ENCODE peak calls at places on chromosomes 11 and 22, in five cellular contexts. S is stomach; B is CD8-positive, alpha-beta memory T cell; L is tibial artery; O is cardiac muscle cell. R is an unnamed sample. For H3K36me3 and H3K4me1, the result is how much of the 10 kb centered on the place peaks cover.

GRCh38 chr11:124801014-124801413 is 808 bp upstream of the MSANTD2 start:
- DNase-seq in S (no peak), B (no peak), L (no peak), O (peak), R (no peak)

GRCh38 chr11:123166095-123166559 is 28.9 kb downstream of the CLMP start:
- DNase-seq in S (no peak), B (no peak), L (no peak), O (peak), R (no peak)

GRCh38 chr22:43796567-43796966 is 15.5 kb downstream of the EFCAB6 start:
- DNase-seq in S (no peak), B (no peak), L (no peak), O (peak), R (no peak)

GRCh38 chr11:96143016-96143670 is 199.9 kb downstream of the MAML2 start:
- DNase-seq in S (no peak), B (no peak), L (no peak), O (peak), R (no peak)

GRCh38 chr11:130166457-130166784 is 6.8 kb downstream of the ST14 start:
- DNase-seq in S (peak), B (no peak), L (no peak), O (peak), R (no peak)

GRCh38 chr11:10488581-10489443 is 33.7 kb downstream of the AMPD3 start:
- DNase-seq in S (peak), B (no peak), L (peak), O (no peak), R (peak)

GRCh38 chr11:69437001-69437875 is 44.2 kb upstream of the LINC01488 start:
- DNase-seq in S (no peak), B (no peak), L (no peak), O (no peak), R (peak)

GRCh38 chr11:15905815-15906214 is 450.5 kb downstream of the SOX6 start:
- DNase-seq in S (no peak), B (no peak), L (no peak), O (no peak), R (peak)

GRCh38 chr11:60840711-60841430 is 1.0 kb upstream of the CCDC86 start:
- DNase-seq in S (no peak), B (no peak), L (no peak), O (peak), R (no peak)

GRCh38 chr11:44619931-44620725 is 54.7 kb downstream of the CD82 start:
- DNase-seq in S (peak), B (no peak), L (peak), O (no peak), R (peak)

GRCh38 chr11:104830080-104830479 is 68.2 kb downstream of the CASP12 start:
- DNase-seq in S (no peak), B (no peak), L (no peak), O (peak), R (no peak)

GRCh38 chr11:75264356-75264755 is 23.8 kb downstream of the TPBGL start:
- DNase-seq in S (no peak), B (no peak), L (peak), O (no peak), R (no peak)

GRCh38 chr11:31816467-31817053 is 5.4 kb upstream of the PAX6 start:
- DNase-seq in S (no peak), B (no peak), L (no peak), O (no peak), R (no peak)

GRCh38 chr22:49852898-49853894 is at the start of gene ZBED4:
- DNase-seq in S (peak), B (peak), L (peak), O (peak), R (peak)

GRCh38 chr11:69910519-69911309 is 91.5 kb upstream of the FGF3 start:
- DNase-seq in S (no peak), B (no peak), L (no peak), O (no peak), R (peak)

GRCh38 chr22:46777609-46777970 is 15.1 kb downstream of the TBC1D22A start:
- DNase-seq in S (peak), B (no peak), L (peak), O (no peak), R (peak)

GRCh38 chr11:50037282-50037681 is 4.6 kb downstream of the OR4C45 start:
- DNase-seq in S (no peak), B (no peak), L (no peak), O (no peak), R (no peak)

DNA sequence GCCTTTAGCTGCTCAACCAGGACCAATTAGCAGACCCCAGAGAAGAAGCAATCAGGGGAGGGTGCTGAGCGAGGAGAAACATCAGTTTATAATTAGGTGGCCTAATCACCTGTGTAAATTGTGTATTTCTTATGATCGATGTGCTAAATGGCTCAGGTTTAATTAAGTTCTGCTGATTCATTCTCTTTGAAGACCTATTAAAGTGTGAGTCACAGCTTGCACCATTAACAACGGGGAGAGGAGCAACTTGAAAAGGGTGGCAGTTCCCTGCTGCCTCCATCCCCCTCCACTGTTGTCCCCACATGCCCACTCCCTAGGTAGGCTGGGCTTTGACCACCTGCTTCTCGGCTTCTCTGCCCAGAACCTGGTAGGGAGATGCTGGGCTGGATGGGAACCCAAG is 10.7 kb downstream of the ISX start:
- DNase-seq in S (no peak), B (no peak), L (no peak), O (no peak), R (no peak)
- H3K36me3 ChIP-seq in S (under half), B (under half), L (under half), O (under half), R (under half)

DNA sequence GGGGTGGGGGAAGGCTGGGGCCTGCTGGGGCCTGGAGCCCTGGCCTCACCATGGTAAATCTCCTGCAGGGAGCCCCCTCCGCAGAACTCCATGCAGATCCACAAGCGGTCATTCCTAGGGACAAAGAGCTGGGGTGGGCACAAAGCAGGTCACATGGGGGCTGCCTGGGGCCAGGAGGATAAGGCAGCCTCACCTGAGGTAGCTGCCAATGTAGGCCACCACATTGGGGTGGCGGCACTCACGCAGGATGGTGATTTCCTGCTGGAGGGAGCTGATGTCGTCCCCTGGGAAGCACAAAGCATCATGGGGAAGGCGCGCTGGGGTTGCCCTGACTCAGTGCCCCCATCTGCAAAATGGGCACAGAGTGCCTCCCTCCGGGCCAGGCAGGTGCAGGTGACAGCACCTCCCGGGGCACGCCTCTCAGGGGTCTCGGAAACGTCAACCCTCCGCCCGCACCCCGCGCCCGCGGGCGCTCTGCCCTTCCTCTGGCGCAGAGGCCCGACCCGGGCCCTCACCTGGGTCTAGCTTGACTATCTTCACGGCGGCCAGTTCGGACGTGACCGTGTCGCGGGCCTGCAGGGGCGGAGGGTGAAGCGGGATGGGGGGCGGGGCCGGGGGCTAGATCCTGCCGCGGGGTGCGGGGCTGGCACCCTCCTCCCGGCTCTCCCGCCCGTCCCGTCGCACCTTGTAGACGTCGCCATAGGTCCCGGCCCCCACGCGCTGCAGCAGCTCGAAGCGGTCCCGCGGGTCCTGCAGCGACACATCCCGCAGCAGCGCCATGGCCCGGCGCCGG is 448 bp downstream of the MAP4K2 start:
- DNase-seq in S (no peak), B (peak), L (no peak), O (no peak), R (no peak)
- H3K4me1 ChIP-seq in S (under half), B (under half), L (under half), O (under half), R (under half)

GRCh38 chr22:20053407-20054033 is 26.5 kb upstream of the DGCR8 start:
- DNase-seq in S (no peak), B (no peak), L (no peak), O (no peak), R (no peak)

GRCh38 chr22:20052309-20053250 is 27.5 kb upstream of the DGCR8 start:
- DNase-seq in S (peak), B (no peak), L (no peak), O (no peak), R (no peak)

GRCh38 chr22:20054485-20054884 is 25.6 kb upstream of the DGCR8 start:
- DNase-seq in S (no peak), B (no peak), L (no peak), O (no peak), R (no peak)

GRCh38 chr22:20055144-20055543 is 24.9 kb upstream of the DGCR8 start:
- DNase-seq in S (no peak), B (no peak), L (no peak), O (no peak), R (no peak)

DNA sequence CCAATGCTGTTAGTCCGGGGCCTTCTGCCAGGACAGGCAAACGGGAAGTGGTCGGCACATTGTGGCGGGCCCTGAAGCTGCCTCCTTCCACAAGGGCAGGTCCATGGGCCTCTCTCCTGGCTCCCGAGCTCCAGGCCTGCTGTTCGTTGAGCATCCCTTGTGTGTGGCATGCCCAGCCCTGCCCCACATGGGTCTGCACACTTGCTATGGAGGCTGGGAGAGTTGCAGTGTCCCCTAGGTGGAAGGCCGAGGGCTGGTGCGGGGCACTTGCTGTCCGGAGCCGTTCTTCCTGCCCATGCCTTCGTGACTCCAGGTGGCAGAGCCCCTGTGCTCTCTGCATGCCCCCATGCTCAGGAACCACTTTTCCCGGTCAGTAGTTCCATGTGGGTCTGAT is 26.0 kb upstream of the DGCR8 start:
- DNase-seq in S (no peak), B (no peak), L (no peak), O (no peak), R (no peak)
- H3K36me3 ChIP-seq in S (half or more), B (under half), L (half or more), O (under half), R (under half)

DNA sequence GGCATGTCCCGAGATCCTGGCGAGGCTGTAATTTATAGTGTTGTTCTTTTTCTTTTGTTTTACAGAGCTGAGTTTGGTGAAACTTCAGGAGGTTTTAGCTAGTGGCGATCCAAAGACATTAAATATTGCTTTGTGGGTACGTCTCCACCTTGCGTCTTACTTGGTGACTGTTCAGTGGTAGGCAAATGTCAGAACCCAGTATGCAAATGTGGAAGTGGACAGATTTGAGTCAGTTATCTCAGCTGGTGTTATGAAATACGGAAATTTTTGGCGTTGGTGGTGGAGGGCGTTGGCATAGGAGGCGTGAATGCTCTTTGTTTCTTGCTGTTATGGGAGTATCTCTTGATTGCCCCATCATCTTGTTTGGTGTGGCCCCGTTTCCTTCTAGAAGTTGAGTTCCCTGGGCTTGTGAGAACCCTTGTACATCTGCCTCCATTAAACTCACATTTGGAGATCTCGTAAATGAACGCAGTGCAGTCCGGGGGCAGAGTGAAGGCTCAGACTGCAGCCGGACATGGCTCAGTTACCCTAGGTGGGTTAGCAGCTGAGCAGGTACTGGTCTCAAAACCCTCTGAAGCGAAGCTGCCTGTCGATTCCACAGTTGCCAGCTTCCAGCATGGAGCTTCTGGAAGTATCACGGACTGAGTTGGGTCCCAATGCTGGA is 39.9 kb downstream of the PTPRJ start:
- DNase-seq in S (peak), B (no peak), L (no peak), O (peak), R (no peak)
- H3K4me1 ChIP-seq in S (under half), B (half or more), L (under half), O (under half), R (under half)

R was measured in aorta.